ENCODE peak calls at places on chromosome 20, in five cellular contexts. W, R, M, X and I are unnamed samples. For H3K4me1, the result is how much of the 10 kb centered on the place peaks cover.

GRCh38 chr20:9244811-9245210 is 175.9 kb downstream of the PLCB4 start:
- DNase-seq in X (no peak), M (no peak), W (no peak), R (no peak), I (no peak)

GRCh38 chr20:21189761-21190523 is 64.1 kb downstream of the KIZ start:
- DNase-seq in M (peak), R (no peak), X (no peak), W (no peak), I (no peak)

GRCh38 chr20:56988446-56988845 is 278.0 kb downstream of the BMP7 start:
- DNase-seq in M (no peak), R (peak), X (no peak), W (no peak), I (no peak)

GRCh38 chr20:36094497-36094896 is 60.0 kb upstream of the EPB41L1 start:
- DNase-seq in X (no peak), M (no peak), W (no peak), R (peak), I (no peak)

GRCh38 chr20:19976595-19977372 is 40.4 kb upstream of the NAA20 start:
- DNase-seq in M (no peak), X (peak), W (peak), R (peak), I (no peak)

GRCh38 chr20:19056909-19057308 is 155.5 kb upstream of the SLC24A3 start:
- DNase-seq in R (no peak), W (no peak), M (no peak), X (no peak), I (no peak)

GRCh38 chr20:50932016-50932338 is 740 bp upstream of the ADNP start:
- DNase-seq in W (no peak), M (no peak), X (no peak), R (no peak), I (no peak)

GRCh38 chr20:62238569-62239277 is 402 bp downstream of the OSBPL2 start:
- DNase-seq in R (no peak), W (peak), X (peak), M (no peak), I (peak)

GRCh38 chr20:31606928-31607639 is 2.0 kb downstream of the ID1 start:
- DNase-seq in X (peak), M (no peak), W (no peak), R (peak), I (peak)

GRCh38 chr20:16096756-16097326 is 476.4 kb downstream of the KIF16B start:
- DNase-seq in X (no peak), M (no peak), W (no peak), R (no peak), I (no peak)

GRCh38 chr20:50513169-50514034 is 3.2 kb downstream of the PTPN1 start:
- DNase-seq in R (peak), W (no peak), M (no peak), X (peak), I (no peak)

GRCh38 chr20:208937-209566 is 18.0 kb upstream of the DEFB129 start:
- DNase-seq in M (no peak), W (no peak), R (peak), X (peak), I (no peak)

GRCh38 chr20:34215711-34216381 is 25.4 kb upstream of the ASIP start:
- DNase-seq in R (peak), X (peak), W (peak), M (peak), I (peak)

GRCh38 chr20:12030470-12030869 is 112.8 kb downstream of the BTBD3 start:
- DNase-seq in M (no peak), X (no peak), W (peak), R (no peak), I (no peak)

GRCh38 chr20:1307571-1307971 is 21.4 kb downstream of the SDCBP2 start:
- DNase-seq in W (no peak), M (no peak), R (no peak), X (no peak), I (peak)

GRCh38 chr20:53495357-53495756 is 98.3 kb downstream of the ZNF217 start:
- DNase-seq in M (no peak), R (peak), X (no peak), W (no peak), I (no peak)

GRCh38 chr20:34544109-34544793 is 14.3 kb upstream of the MAP1LC3A start:
- DNase-seq in M (no peak), X (no peak), R (peak), W (no peak), I (peak)

GRCh38 chr20:3616250-3616649 is 46.9 kb downstream of the GFRA4 start:
- DNase-seq in M (no peak), R (peak), W (peak), X (peak), I (no peak)

GRCh38 chr20:44750081-44750805 is 4.6 kb downstream of the KCNK15 start:
- DNase-seq in M (no peak), X (no peak), W (peak), R (no peak), I (no peak)

GRCh38 chr20:10321138-10321717 is 102.6 kb downstream of the SNAP25 start:
- DNase-seq in X (no peak), R (no peak), M (no peak), W (no peak), I (no peak)

GRCh38 chr20:10501377-10501776 is 66.3 kb downstream of the SLX4IP start:
- DNase-seq in R (peak), W (no peak), X (no peak), M (no peak), I (no peak)

GRCh38 chr20:41078329-41078728 is 49.7 kb downstream of the TOP1 start:
- DNase-seq in R (peak), X (peak), W (no peak), M (no peak), I (peak)

GRCh38 chr20:36085686-36086267 is 68.8 kb upstream of the EPB41L1 start:
- DNase-seq in R (peak), X (peak), M (no peak), W (peak), I (peak)

GRCh38 chr20:37971561-37972127 is 61.6 kb downstream of the TTI1 start:
- DNase-seq in R (no peak), W (no peak), M (no peak), X (no peak), I (no peak)

DNA sequence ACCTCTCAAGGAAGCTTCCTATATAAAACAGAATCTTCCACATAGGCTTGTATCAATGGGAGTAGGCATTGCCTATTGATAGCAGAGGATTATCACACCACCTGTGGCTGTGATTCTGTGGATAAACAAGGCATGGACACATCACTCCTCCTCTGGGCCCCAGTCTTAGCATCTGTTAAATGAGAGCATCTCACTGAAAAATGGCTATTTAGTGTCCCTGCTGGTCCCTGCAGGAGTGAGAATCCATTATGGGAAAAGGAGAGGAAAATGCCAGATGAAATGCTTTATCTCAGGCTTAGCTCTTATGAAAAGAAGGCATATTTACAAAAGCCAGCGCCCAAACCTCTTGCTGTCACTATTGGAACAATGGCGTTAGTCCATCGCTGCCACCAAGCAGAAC is 658.5 kb upstream of the CHD6 start:
- DNase-seq in W (no peak), M (no peak), R (no peak), X (no peak), I (no peak)
- H3K4me1 ChIP-seq in W (under half), M (under half), R (under half), X (under half), I (under half)

DNA sequence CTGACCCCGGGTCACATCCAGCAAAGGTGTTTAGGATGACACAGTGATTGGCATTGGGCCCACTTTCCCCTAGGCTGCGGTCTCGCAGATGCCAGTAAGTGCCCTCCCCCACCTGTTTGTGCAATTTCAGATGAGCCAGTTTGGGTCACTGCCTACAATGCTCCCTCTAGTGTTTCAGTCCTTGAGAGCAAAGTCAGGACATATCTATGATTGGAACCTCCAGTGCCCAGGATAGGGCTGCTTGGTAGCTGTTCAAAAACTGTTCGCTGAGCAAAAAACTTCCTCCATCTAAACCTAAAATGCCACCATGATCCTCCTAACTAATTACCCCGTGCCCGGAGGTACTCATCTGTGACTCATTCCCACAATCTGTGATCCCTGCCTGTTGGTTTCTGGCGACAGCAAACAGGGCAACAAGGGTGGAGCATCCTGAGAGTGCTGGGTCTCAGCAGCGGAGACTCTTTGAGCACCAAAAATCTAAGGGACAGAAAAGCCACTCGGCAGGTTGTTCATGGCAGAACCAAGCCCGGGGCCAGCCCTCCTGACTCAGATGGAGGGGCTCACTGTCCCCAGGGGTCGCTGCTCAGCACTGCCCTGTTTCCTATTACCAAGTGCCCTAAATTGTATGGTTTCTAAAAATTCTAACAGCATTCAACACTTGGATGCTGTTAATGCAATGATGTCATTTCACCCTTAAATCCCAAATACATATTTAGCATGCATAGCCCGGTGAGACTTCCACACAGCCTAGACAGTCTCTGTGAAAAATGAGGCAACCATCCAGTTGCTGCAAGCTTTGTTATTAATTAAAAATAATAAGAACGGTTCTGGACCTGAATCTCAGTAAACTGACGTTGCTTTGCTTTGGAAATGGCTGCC is 5.0 kb downstream of the VSX1 start:
- DNase-seq in M (no peak), R (peak), X (peak), W (peak), I (no peak)
- H3K4me3 ChIP-seq in M (no peak), R (no peak), X (peak), W (no peak), I (no peak)

GRCh38 chr20:32772046-32772445 is 9.9 kb downstream of the DNMT3B start:
- DNase-seq in M (no peak), W (no peak), R (no peak), X (no peak), I (no peak)
- H3K4me1 ChIP-seq in M (under half), W (under half), R (under half), X (under half), I (under half)

GRCh38 chr20:13220857-13221297 is at the start of gene ISM1:
- DNase-seq in M (peak), W (peak), X (no peak), R (peak), I (no peak)

GRCh38 chr20:13219327-13220193 is 1.5 kb upstream of the ISM1 start:
- DNase-seq in R (no peak), W (no peak), M (peak), X (no peak), I (no peak)

GRCh38 chr20:13221313-13221672 is 219 bp downstream of the ISM1 start:
- DNase-seq in W (no peak), M (no peak), X (no peak), R (no peak), I (no peak)

GRCh38 chr20:13221673-13222318 is 722 bp downstream of the ISM1 start:
- DNase-seq in X (peak), R (peak), M (peak), W (peak), I (peak)

GRCh38 chr20:13220194-13220856 is 749 bp upstream of the ISM1 start:
- DNase-seq in M (peak), W (peak), R (peak), X (no peak), I (peak)
- H3K4me3 ChIP-seq in M (peak), W (peak), R (peak), X (peak), I (no peak)

GRCh38 chr20:58580493-58580835 is 65.3 kb upstream of the APCDD1L start:
- DNase-seq in R (no peak), X (no peak), W (no peak), M (no peak), I (no peak)
- H3K4me1 ChIP-seq in R (under half), X (under half), W (under half), M (under half), I (under half)

DNA sequence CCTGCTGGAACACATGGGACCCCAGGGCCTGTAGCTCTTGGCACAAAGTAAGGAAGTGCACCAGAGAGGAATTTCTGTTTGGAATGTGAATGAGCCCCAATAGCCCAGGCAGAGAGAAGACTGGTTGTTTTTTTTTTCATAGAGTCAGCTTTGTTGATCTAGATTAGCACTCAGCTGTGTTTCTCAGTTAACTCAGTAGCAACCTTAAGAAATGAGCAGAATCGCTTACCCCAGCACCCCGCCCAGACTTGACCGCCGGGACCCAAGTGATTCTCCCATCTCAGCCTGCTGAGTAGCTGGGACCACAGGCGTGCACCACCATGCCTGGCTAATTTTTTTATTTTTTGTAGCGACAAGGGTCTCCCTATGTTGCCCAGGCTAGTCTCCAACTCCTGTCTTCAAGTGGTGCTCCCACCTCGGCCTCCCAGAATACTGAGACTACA is 2.8 kb downstream of the MGME1 start:
- DNase-seq in R (peak), X (peak), M (no peak), W (no peak), I (no peak)
- H3K4me3 ChIP-seq in R (peak), X (peak), M (peak), W (no peak), I (no peak)

GRCh38 chr20:48825551-48825885 is 2.3 kb downstream of the PREX1 start:
- DNase-seq in W (no peak), R (no peak), X (no peak), M (no peak), I (no peak)

GRCh38 chr20:48824830-48825550 is 2.8 kb downstream of the PREX1 start:
- DNase-seq in W (no peak), R (no peak), X (no peak), M (peak), I (no peak)

GRCh38 chr20:48823960-48824497 is 3.8 kb downstream of the PREX1 start:
- DNase-seq in R (peak), W (no peak), X (peak), M (no peak), I (no peak)

GRCh38 chr20:48826883-48827771 is 672 bp downstream of the PREX1 start:
- DNase-seq in M (peak), R (peak), W (no peak), X (peak), I (no peak)

GRCh38 chr20:48826064-48826463 is 1.7 kb downstream of the PREX1 start:
- DNase-seq in M (peak), W (no peak), X (no peak), R (no peak), I (no peak)
- H3K4me1 ChIP-seq in M (under half), W (under half), X (half or more), R (under half), I (under half)

GRCh38 chr20:46872315-46873211 is 22.1 kb upstream of the EYA2 start:
- DNase-seq in R (peak), X (no peak), M (no peak), W (no peak), I (no peak)
- H3K4me3 ChIP-seq in R (no peak), X (no peak), M (no peak), W (no peak), I (no peak)

DNA sequence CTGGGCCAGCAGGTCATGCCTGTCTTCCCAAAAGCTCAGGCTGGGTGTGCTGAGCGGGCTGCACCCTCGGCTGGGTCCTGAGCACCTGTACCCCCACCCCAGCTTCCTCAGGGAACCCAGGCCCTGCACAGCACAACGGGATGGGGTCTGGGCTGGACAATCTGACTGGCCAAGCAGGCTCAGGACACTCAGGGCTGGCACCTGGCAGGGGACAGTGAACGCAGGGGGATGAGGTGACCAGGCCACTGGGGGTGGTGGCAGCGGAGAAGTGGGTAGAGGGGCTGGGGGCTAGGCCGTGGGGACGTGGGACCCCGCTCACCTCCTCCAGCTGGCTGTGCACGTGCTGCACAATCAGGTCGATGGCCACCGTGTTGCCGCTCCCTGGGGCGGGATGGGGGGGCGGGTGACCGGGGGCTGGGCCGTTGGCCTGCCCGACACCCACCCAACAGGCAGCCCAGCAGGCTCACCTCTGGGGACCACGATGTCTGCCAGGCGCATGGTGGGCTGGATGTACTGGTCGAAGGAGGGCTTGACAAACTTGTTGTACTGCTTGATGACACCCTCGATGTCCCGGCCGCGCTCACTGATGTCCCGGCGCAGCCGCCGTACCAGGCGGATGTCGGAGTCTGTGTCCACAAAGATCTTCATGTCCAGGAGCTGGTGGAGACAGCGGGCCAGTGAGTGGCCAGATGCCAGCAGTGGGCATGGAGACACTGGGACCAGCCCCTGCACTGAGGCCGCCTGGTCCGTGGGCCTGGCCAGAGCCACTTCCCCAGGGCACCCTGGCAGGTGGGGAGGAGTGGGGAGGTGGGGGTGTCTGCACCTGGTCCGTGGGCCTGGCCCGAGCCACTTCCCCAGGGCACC is 11.9 kb downstream of the UCKL1 start:
- DNase-seq in W (no peak), M (no peak), X (no peak), R (no peak), I (peak)
- H3K4me1 ChIP-seq in W (under half), M (under half), X (under half), R (under half), I (under half)